ENCODE peak calls at places on chromosomes 4 and X, in four cellular contexts. E, K, C and N are unnamed samples.

GRCh38 chr4:105191621-105192210 is 45.0 kb downstream of the TET2 start:
- DNase-seq in E (peak), K (peak), C (no peak), N (peak)

GRCh38 chr4:39426728-39427127 is 20.0 kb downstream of the KLB start:
- DNase-seq in E (no peak), K (no peak), C (no peak), N (no peak)

GRCh38 chrX:24215282-24215681 is 65.8 kb downstream of the ZFX start:
- DNase-seq in K (no peak), C (no peak), E (no peak), N (no peak)

GRCh38 chr4:155704841-155705404 is 38.3 kb downstream of the GUCY1A1 start:
- DNase-seq in C (no peak), K (no peak), E (no peak), N (no peak)

GRCh38 chr4:103171006-103171405 is 27.1 kb downstream of the CENPE start:
- DNase-seq in K (no peak), E (no peak), C (no peak), N (no peak)

GRCh38 chr4:37719021-37719420 is 32.8 kb upstream of the RELL1 start:
- DNase-seq in C (no peak), K (no peak), E (peak), N (peak)

GRCh38 chr4:38692421-38692820 is 28.4 kb downstream of the KLF3 start:
- DNase-seq in C (no peak), K (no peak), E (no peak), N (no peak)

GRCh38 chr4:136939781-136940180 is 592.5 kb downstream of the PCDH18 start:
- DNase-seq in K (no peak), E (peak), C (no peak), N (no peak)

GRCh38 chr4:158121203-158121586 is 51.6 kb downstream of the GASK1B start:
- DNase-seq in C (no peak), E (peak), K (no peak), N (no peak)

GRCh38 chr4:165711912-165712311 is 161.1 kb upstream of the TLL1 start:
- DNase-seq in K (no peak), C (no peak), E (no peak), N (no peak)

GRCh38 chr4:34766935-34767859 is 1477.1 kb downstream of the ARAP2 start:
- DNase-seq in E (no peak), C (no peak), K (no peak), N (peak)

GRCh38 chr4:186854256-186854655 is 130.6 kb upstream of the FAT1 start:
- DNase-seq in C (no peak), E (no peak), K (no peak), N (peak)

GRCh38 chr4:62548108-62548524 is 1348.0 kb downstream of the ADGRL3 start:
- DNase-seq in C (peak), E (no peak), K (peak), N (peak)

GRCh38 chr4:7252051-7252450 is 59.7 kb downstream of the SORCS2 start:
- DNase-seq in E (no peak), C (no peak), K (no peak), N (no peak)

GRCh38 chr4:112704322-112704721 is 67.4 kb downstream of the LARP7 start:
- DNase-seq in E (no peak), C (no peak), K (no peak), N (no peak)

DNA sequence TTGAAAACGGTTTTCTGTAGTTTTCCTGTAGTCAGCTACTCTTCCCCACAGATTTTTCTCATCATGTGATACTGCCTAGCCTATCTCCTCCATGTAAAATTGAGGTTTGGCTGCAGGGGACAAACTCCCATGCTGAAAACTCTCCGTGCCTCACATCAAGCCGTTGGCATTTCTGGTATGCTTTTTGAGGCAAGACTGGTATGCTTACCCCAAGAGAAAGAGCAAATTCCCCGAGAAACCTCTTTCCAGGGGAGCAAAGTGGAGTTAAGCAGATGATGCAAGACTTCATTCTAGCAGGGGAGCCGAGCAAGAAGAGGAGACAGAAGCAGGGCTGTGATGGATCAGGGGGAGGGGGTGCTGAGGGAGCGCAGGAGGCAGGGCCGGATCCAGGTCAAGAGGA is 4.8 kb downstream of the SOWAHD start:
- DNase-seq in E (peak), C (peak), K (peak), N (no peak)
- TF ChIP-seq EZH2phosphoT487 in E (no peak), C (no peak), K (no peak), N (no peak)

DNA sequence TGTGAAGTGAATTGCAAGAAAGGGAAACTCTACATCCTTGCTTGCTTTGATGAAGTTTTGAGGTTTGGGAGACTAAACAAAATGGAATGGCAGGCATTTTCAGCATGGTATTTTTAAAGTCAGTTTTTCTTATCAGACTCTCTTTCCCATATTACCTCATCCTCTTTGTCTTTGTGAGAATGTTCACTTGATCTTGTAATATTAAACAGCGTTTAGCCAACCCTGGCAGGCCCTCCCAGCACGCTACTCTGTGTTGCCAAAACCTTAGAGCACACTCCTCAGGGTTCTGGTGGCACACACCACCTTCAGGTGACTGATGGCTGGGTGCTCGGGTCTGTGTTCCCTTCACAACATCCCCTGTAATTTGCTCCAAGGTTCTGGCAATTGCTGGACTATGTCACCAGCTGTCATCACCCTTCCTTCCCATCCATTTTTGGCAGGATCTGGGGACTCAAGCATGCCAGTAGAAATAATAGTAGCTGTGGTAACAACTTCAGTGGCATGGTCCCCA is 273.3 kb downstream of the DCTD start:
- DNase-seq in E (peak), C (no peak), K (no peak), N (no peak)
- TF ChIP-seq EZH2 in E (no peak), C (no peak), K (no peak), N (no peak)

DNA sequence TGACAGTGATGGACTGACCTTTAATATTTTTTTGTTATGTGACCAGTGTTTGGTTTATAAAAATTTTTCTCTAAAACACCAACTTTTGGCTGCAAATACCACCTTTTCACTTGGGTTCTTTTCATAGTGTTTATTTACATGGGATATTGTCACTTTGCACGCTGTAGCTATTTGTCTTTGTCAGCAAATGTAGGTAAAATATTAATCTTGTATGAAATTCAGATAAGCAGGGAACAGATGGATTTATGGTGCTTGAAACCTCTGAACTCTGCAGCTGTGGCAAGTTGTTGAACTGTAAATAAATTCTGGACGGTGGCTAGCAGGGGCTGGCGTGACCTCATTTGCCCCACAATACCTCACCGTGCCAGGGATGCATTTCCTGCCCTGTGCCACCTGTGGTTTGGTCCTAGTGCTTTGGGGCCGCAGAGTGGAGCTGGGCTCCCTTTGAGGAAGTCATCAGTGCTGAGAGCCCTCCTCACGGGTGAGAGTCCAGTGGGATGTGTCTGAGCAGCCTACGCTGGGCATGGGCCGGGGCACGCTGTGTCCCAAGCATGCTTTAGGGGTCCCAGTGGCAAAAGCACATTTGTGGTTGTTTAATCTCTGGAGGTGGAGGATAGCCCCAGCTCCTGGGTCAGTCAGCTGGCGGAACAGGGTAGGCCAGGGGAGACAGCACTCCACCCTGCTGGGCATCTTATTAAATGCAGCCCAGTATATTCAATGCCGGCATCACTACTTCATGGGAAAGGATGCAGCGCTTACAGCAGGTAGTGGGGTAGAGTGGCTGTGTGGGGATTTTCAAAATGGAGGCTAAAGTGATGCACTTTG is 108.6 kb downstream of the TBL1X start:
- DNase-seq in K (peak), C (peak), E (no peak), N (no peak)
- TF ChIP-seq EZH2phosphoT487 in K (no peak), C (no peak), E (no peak), N (no peak)

GRCh38 chr4:100820249-100820648 is 302.4 kb upstream of the EMCN start:
- DNase-seq in C (no peak), E (no peak), K (no peak), N (no peak)
- TF ChIP-seq EZH2 in C (no peak), E (no peak), K (no peak), N (no peak)

GRCh38 chrX:53583571-53583970 is 102.9 kb downstream of the HUWE1 start:
- DNase-seq in K (no peak), E (no peak), C (no peak), N (no peak)

GRCh38 chrX:53584891-53585290 is 101.6 kb downstream of the HUWE1 start:
- DNase-seq in K (no peak), E (no peak), C (no peak), N (no peak)

GRCh38 chrX:53580742-53581504 is 105.6 kb downstream of the HUWE1 start:
- DNase-seq in K (no peak), E (no peak), C (no peak), N (no peak)
- TF ChIP-seq EZH2phosphoT487 in K (no peak), E (no peak), C (no peak), N (no peak)

DNA sequence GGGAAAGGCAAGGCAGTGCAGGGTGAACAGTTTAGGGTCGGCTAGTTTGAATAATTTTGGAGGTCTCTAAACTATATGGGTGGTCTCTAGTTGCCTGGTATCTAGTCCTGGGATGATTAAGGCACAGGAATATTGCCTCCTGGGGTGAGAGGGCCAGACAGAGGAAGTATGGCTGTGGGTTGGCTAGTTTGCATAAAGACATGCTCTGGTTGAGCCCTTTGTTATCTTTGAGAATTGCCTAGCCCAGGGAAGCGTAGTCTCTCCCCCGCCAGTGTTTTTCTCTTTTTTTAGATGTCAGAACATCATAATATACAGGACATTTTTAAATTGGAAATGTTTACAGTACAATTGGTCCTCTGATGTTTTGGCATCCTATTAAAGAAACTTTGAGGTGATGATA is 163.5 kb downstream of the PWWP3B start:
- DNase-seq in E (no peak), C (no peak), K (no peak), N (no peak)
- TF ChIP-seq EZH2 in E (no peak), C (no peak), K (no peak), N (no peak)

GRCh38 chr4:55385201-55385649 is 10.5 kb upstream of the TMEM165 start:
- DNase-seq in C (no peak), E (no peak), K (no peak), N (peak)

GRCh38 chr4:55381502-55381901 is 14.3 kb upstream of the TMEM165 start:
- DNase-seq in C (no peak), E (no peak), K (no peak), N (no peak)

GRCh38 chr4:55382515-55383003 is 13.2 kb upstream of the TMEM165 start:
- DNase-seq in K (no peak), C (no peak), E (no peak), N (no peak)

GRCh38 chr4:55386840-55387239 is 8.9 kb upstream of the TMEM165 start:
- DNase-seq in E (no peak), C (no peak), K (no peak), N (no peak)

GRCh38 chr4:55386073-55386472 is 9.7 kb upstream of the TMEM165 start:
- DNase-seq in E (peak), K (peak), C (peak), N (peak)
- TF ChIP-seq EZH2phosphoT487 in E (no peak), K (no peak), C (no peak), N (no peak)